ENCODE peak calls at places on chromosomes 2 and 18, in eight cellular contexts. B, U, E, Q, F, H, T and V are unnamed samples.

GRCh38 chr2:66561645-66562336 is 126.9 kb downstream of the MEIS1 start:
- DNase-seq in F (no peak), Q (no peak), H (no peak), U (peak), B (no peak), T (no peak), E (no peak), V (no peak)

GRCh38 chr2:40138327-40138726 is 313.6 kb downstream of the SLC8A1 start:
- DNase-seq in Q (no peak), E (no peak), H (no peak), F (no peak), B (no peak), U (no peak), T (no peak), V (no peak)

GRCh38 chr18:75624836-75625235 is 197.3 kb upstream of the SMIM21 start:
- DNase-seq in E (no peak), B (no peak), Q (no peak), U (no peak), T (no peak), H (no peak), F (no peak), V (peak)

GRCh38 chr2:106167067-106167466 is 27.0 kb downstream of the UXS1 start:
- DNase-seq in Q (no peak), E (no peak), H (no peak), B (no peak), F (no peak), T (no peak), U (no peak), V (no peak)

GRCh38 chr18:74897971-74898657 is 300.4 kb downstream of the ZNF407 start:
- DNase-seq in E (no peak), F (no peak), U (peak), T (no peak), Q (no peak), H (no peak), B (peak), V (peak)

GRCh38 chr2:24558781-24559540 is 67.9 kb downstream of the NCOA1 start:
- DNase-seq in H (no peak), U (no peak), Q (no peak), T (no peak), B (no peak), E (no peak), F (no peak), V (no peak)

GRCh38 chr2:3639653-3640052 is 18.3 kb upstream of the ALLC start:
- DNase-seq in F (no peak), E (no peak), H (peak), Q (no peak), B (no peak), T (no peak), U (no peak), V (no peak)

GRCh38 chr2:81087646-81088045 is 783.1 kb upstream of the LRRTM1 start:
- DNase-seq in Q (no peak), B (no peak), U (no peak), H (no peak), E (no peak), T (no peak), F (no peak), V (no peak)

GRCh38 chr2:23299796-23300195 is 85.2 kb upstream of the KLHL29 start:
- DNase-seq in Q (no peak), B (no peak), E (no peak), F (no peak), H (no peak), T (no peak), U (no peak), V (no peak)

GRCh38 chr2:3289526-3289925 is 88.1 kb downstream of the EIPR1 start:
- DNase-seq in E (no peak), U (no peak), F (no peak), Q (no peak), B (no peak), T (no peak), H (peak), V (no peak)

GRCh38 chr2:160920061-160920460 is 240.2 kb upstream of the TANK start:
- DNase-seq in B (no peak), E (no peak), T (no peak), F (no peak), U (no peak), Q (no peak), H (no peak), V (no peak)

GRCh38 chr2:47907097-47907781 is 941 bp upstream of the FBXO11 start:
- DNase-seq in B (peak), T (no peak), U (no peak), H (no peak), E (no peak), Q (no peak), F (no peak), V (no peak)

GRCh38 chr2:234412726-234413125 is 84.2 kb downstream of the ARL4C start:
- DNase-seq in T (no peak), U (peak), B (peak), E (no peak), H (no peak), Q (no peak), F (no peak), V (no peak)

GRCh38 chr2:188450740-188451480 is 159.2 kb downstream of the GULP1 start:
- DNase-seq in F (no peak), U (peak), E (no peak), B (peak), T (no peak), H (no peak), Q (no peak), V (no peak)

GRCh38 chr2:10524341-10524740 is 76.2 kb upstream of the ODC1 start:
- DNase-seq in T (no peak), U (no peak), B (no peak), H (no peak), Q (no peak), F (no peak), E (no peak), V (no peak)

GRCh38 chr2:157336137-157336721 is 10.6 kb upstream of the ERMN start:
- DNase-seq in E (no peak), F (no peak), H (no peak), U (peak), Q (peak), B (peak), T (no peak), V (peak)

GRCh38 chr2:62340981-62341624 is 145.2 kb downstream of the B3GNT2 start:
- DNase-seq in H (no peak), U (peak), E (no peak), F (no peak), T (no peak), Q (peak), B (peak), V (no peak)

GRCh38 chr2:715038-715437 is 37.8 kb upstream of the TMEM18 start:
- DNase-seq in F (no peak), T (no peak), U (no peak), H (no peak), Q (no peak), B (no peak), E (no peak), V (no peak)

GRCh38 chr2:19548116-19548515 is 189.7 kb upstream of the OSR1 start:
- DNase-seq in U (no peak), T (no peak), E (no peak), Q (no peak), F (no peak), B (no peak), H (no peak), V (no peak)